ENCODE peak calls at places on chromosome 1, in four cellular contexts. N is HCT116, G is mesenchymal stem cell, O is IMR-90. Z is an unnamed sample.

GRCh38 chr1:226702957-226703831 is 35.9 kb downstream of the ITPKB start:
- DNase-seq in N (no peak), G (peak; percentile 70), O (peak; percentile 94), Z (peak; percentile 63)

GRCh38 chr1:39490596-39491145 is 765 bp upstream of the BMP8A start:
- DNase-seq in N (no peak), G (no peak), O (no peak), Z (peak; percentile 10)

GRCh38 chr1:21572735-21573277 is 63.6 kb downstream of the ALPL start:
- DNase-seq in N (no peak), G (no peak), O (no peak), Z (no peak)

GRCh38 chr1:3477241-3478109 is 23.0 kb downstream of the ARHGEF16 start:
- DNase-seq in N (no peak), G (no peak), O (no peak), Z (no peak)

GRCh38 chr1:85328713-85329376 is 52.4 kb upstream of the BCL10 start:
- DNase-seq in N (peak; percentile 94), G (peak; percentile 96), O (peak; percentile 99), Z (peak; percentile 17)

GRCh38 chr1:76950306-76950705 is 83.0 kb downstream of the ST6GALNAC5 start:
- DNase-seq in N (no peak), G (no peak), O (no peak), Z (no peak)

GRCh38 chr1:19762175-19762779 is 37.4 kb downstream of the TMCO4 start:
- DNase-seq in N (no peak), G (peak; percentile 41), O (peak; percentile 23), Z (no peak)

GRCh38 chr1:22975694-22976093 is 3.0 kb upstream of the LACTBL1 start:
- DNase-seq in N (no peak), G (peak; percentile 32), O (peak; percentile 13), Z (no peak)

GRCh38 chr1:157197906-157198435 is 59.8 kb upstream of the ETV3 start:
- DNase-seq in N (no peak), G (no peak), O (no peak), Z (peak; percentile 8)

GRCh38 chr1:11967028-11967547 is 13.2 kb upstream of the MFN2 start:
- DNase-seq in N (peak; percentile 54), G (peak; percentile 30), O (no peak), Z (peak; percentile 90)

GRCh38 chr1:59052194-59052593 is 244.7 kb upstream of the FGGY start:
- DNase-seq in N (no peak), G (no peak), O (no peak), Z (no peak)

GRCh38 chr1:226308723-226309397 is at the start of gene LIN9:
- DNase-seq in N (peak; percentile 74), G (peak; percentile 92), O (peak; percentile 87), Z (peak; percentile 89)

DNA sequence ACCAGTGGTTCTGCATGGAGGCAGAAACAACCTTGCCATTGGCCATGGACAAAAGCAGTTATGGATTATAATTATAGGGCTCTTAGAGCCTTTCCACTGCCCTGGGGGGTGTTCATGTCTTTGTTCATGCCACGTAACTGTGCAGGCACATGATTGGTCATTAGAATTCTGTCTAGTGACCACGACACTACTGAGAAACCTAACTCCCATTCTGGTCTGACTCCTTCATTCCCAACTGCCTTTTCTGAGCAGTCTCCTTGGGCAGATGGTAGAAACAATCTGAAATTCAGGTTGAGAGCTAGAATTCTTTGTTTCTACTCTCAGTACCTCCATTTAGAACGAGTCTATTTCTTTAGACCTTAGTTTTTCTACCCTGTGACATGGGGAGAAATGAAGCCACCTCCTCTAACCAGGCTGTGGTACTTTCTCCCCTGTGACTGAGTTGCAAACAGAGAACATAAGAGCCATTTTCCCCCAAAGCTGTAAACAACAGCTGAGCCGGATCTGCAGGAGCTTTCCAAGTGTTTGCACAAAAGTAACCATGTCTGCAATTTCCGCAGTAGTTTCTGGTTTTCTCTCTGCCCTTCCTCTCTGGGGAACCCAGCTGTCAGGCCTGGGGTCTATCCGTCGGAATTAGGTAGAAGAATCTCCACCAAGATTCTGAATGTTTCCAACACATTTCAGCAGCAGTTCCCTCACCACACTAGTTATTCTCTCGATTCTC is 37.7 kb upstream of the IPO9 start:
- DNase-seq in N (no peak), G (peak; percentile 77), O (peak; percentile 28), Z (no peak)
- H3K4me3 ChIP-seq in N (no peak overlapping the region), G (no peak overlapping the region), O (no peak overlapping the region), Z (no peak overlapping the region)

GRCh38 chr1:234970731-234971476 is 157.7 kb downstream of the TOMM20 start:
- DNase-seq in N (no peak), G (peak; percentile 98), O (peak; percentile 98), Z (no peak)
- H3K4me1 ChIP-seq in N (peaks cover 23% of the 10 kb centered on the region), G (peaks cover 27% of the 10 kb centered on the region), O (peaks cover 38% of the 10 kb centered on the region), Z (peaks cover 14% of the 10 kb centered on the region)

DNA sequence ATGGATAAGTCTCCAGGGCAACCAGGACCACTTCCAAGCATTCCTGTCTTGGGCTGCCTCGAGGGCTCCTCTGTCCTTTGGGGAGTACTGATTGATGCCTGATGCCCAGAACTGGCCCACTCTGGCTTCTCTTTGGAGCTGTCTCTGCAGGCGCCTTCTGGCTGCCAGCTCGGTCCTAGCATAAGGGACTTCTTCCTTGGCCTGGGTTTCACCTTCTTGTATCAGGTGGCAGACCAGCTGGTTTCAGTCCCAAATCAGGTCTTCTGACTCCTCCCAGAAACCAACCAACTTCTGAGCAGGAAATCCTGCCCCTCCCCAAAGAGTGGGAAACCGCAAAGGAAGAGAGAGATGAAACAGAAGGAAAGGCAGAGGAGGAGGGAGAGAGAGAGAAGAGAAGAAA is 10.6 kb downstream of the G0S2 start:
- DNase-seq in N (no peak), G (no peak), O (no peak), Z (no peak)
- H3K27ac ChIP-seq in N (no peak overlapping the region), G (no peak overlapping the region), O (no peak overlapping the region), Z (no peak overlapping the region)

DNA sequence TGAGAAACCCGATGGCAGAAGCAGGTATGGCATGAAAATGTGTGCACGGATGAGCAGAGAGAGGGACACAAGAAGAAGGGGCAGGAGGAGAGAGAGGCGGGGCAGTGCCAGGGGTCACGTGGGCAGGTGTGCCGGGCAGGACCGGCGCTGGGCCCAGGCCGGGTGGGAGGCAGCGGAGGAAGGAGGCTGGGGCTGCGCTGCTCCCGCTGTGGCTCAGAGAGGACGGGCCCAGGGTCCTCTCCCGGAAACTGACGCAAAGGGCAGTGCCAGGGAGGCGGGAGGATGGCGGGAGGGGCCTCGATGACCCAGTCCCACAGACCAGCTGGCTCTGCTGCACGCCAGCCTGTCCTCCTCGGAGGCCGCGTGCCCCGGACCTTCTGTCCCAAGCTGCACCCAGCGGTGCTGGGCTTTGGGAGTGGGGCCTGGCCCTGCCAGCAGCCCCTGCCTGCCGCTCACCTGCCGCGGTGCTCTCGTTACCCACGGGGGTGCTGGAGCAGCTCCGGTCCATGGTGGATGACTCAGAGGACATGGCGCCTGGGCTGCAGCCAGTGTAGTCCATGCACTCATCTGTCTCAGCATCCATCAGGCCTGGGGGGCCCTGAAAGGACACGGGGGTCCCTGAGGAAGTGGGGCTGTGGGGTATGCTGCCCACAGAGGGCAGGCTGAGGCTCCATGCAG is 153.9 kb downstream of the CASZ1 start:
- DNase-seq in N (no peak), G (no peak), O (no peak), Z (no peak)
- H3K4me3 ChIP-seq in N (no peak overlapping the region), G (no peak overlapping the region), O (no peak overlapping the region), Z (no peak overlapping the region)

DNA sequence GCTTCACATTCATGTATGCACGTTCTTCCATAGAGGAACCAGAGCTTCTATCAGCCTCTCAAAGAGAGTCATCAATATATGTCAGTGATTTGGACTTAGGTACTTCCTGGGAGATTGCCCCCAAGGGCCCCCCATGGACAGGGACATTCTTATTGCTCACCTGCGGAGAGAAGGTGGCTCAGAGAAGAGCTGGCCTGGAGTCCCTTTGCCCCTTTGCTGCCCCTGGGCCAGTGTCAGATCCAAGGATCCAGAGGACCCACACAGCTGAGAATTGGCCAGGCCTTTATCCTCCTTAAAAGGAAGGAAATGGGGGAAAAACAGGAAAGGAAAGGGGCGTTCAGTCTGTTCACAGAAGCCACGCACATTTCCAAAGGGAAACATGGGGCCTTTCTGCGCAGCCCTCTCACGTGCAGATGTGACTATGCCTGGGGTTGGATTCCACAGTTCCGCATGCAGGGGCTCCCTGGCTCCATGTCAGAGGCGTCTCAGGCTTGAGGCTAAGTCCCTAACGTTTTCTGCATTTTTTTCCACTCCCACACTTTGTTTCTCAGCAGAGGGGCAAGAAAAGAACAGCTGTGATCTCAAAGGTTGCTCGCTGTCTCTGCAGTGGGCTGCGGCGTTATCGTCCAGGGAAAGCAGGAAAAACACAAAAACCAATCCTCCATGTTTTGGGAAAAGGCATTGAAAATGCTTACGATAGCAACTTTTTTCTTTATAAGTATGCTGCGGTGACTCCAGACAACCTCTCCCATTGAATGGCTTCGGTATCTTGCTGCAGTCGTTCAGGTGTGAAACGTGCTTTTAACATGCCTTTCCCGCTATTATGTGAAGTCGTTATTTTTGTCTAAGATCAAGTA is 5.9 kb downstream of the C1orf226 start:
- DNase-seq in N (no peak), G (no peak), O (no peak), Z (no peak)
- H3K4me1 ChIP-seq in N (peaks cover under 1% of the 10 kb centered on the region), G (peaks cover 18% of the 10 kb centered on the region), O (no peaks in the 10 kb centered on the region), Z (peaks cover 3% of the 10 kb centered on the region)

GRCh38 chr1:60073605-60074278 is at the start of gene C1orf87:
- DNase-seq in N (no peak), G (no peak), O (no peak), Z (peak; percentile 6)

DNA sequence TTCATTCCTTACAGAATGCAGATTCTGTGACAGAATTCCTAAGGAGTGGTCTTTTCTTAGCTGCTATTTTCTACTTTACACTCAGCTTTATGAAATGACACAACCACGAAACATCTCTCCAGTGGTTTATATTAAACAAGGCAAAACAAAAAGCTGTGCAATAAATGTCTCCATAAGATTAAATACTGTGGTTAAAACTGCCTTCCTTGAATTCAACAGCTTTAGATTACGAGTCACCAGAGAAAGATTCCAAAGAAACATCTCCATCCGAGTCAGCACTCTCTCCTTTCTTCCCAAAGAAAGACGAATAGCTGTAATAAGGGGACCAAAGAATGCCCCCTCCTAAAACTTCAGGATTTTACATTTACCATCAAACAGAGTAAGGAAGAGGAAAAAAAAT is 4.6 kb upstream of the C1orf87 start:
- DNase-seq in N (no peak), G (peak; percentile 22), O (no peak), Z (no peak)
- H3K27ac ChIP-seq in N (no peak overlapping the region), G (no peak overlapping the region), O (no peak overlapping the region), Z (no peak overlapping the region)

GRCh38 chr1:93683234-93683633 is 1.6 kb upstream of the BCAR3 start:
- DNase-seq in N (no peak), G (no peak), O (no peak), Z (no peak)
- H3K4me3 ChIP-seq in N (no peak overlapping the region), G (no peak overlapping the region), O (no peak overlapping the region), Z (no peak overlapping the region)

DNA sequence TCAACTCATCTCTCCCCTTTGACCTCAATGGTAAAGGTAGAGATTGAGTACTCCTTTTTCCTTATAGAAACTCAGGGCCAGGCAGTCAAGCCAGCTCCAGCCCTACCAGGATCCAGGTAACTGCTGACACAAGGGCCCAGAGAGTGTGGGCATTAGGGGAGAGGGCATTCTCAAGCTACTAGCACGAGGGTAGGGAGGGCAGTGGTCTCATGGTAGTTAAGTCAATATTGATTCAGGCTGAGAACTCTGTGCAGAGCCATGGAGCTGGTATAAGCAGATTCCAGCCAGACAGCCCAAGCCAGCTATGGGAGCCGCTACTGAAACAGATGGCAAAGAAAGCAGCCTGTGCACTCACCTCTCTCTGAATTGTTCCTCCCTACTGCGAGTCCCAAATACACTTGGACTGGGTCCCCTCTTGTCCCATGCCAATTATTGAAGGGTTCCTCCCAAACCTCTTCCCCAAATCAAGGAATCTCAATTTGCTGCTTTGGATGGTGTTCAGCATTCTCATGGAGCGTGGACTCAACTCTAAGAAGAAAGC is 2.8 kb downstream of the PI4KB start:
- DNase-seq in N (no peak), G (no peak), O (no peak), Z (no peak)
- H3K4me1 ChIP-seq in N (peaks cover 12% of the 10 kb centered on the region), G (peaks cover 8% of the 10 kb centered on the region), O (peaks cover 9% of the 10 kb centered on the region), Z (peaks cover 4% of the 10 kb centered on the region)

Z was measured in small intestine.